ENCODE peak calls at places on chromosome 1, in ten cellular contexts. N, D, Z, A, E, L, F, X, W and Q are unnamed samples.

GRCh38 chr1:27528701-27529637 is 39.0 kb upstream of the WASF2 start:
- DNase-seq in N (no peak), D (peak), Z (no peak), A (peak), E (no peak), L (no peak), F (no peak), X (no peak), W (no peak), Q (no peak)

GRCh38 chr1:40824591-40825429 is 37.4 kb downstream of the CITED4 start:
- DNase-seq in N (no peak), D (no peak), Z (no peak), A (peak), E (no peak), L (no peak), F (no peak), X (no peak), W (no peak), Q (no peak)

GRCh38 chr1:190849346-190849745 is 371.7 kb upstream of the BRINP3 start:
- DNase-seq in N (no peak), D (no peak), Z (no peak), A (no peak), E (no peak), L (no peak), F (no peak), X (no peak), W (no peak), Q (no peak)

GRCh38 chr1:111745670-111746613 is 6.7 kb upstream of the INKA2 start:
- DNase-seq in N (no peak), D (no peak), Z (peak), A (no peak), E (no peak), L (no peak), F (no peak), X (peak), W (no peak), Q (no peak)

GRCh38 chr1:42962641-42963377 is 4.1 kb upstream of the SLC2A1 start:
- DNase-seq in N (no peak), D (no peak), Z (no peak), A (peak), E (no peak), L (no peak), F (no peak), X (peak), W (no peak), Q (no peak)

GRCh38 chr1:30988045-30988444 is 77.5 kb downstream of the PUM1 start:
- DNase-seq in N (no peak), D (no peak), Z (no peak), A (no peak), E (no peak), L (no peak), F (no peak), X (no peak), W (no peak), Q (no peak)

GRCh38 chr1:203278885-203279406 is 26.4 kb upstream of the BTG2 start:
- DNase-seq in N (no peak), D (no peak), Z (no peak), A (no peak), E (no peak), L (no peak), F (no peak), X (no peak), W (no peak), Q (no peak)

GRCh38 chr1:174314433-174314832 is 133.3 kb upstream of the GPR52 start:
- DNase-seq in N (peak), D (no peak), Z (no peak), A (no peak), E (no peak), L (no peak), F (peak), X (no peak), W (no peak), Q (no peak)

GRCh38 chr1:235939488-235939775 is 72.7 kb upstream of the LYST start:
- DNase-seq in N (no peak), D (no peak), Z (no peak), A (peak), E (no peak), L (no peak), F (no peak), X (no peak), W (no peak), Q (no peak)

GRCh38 chr1:84598846-84599741 is 24.9 kb upstream of the CTBS start:
- DNase-seq in N (no peak), D (no peak), Z (peak), A (peak), E (no peak), L (no peak), F (no peak), X (no peak), W (no peak), Q (no peak)

GRCh38 chr1:77514871-77515776 is 167.3 kb downstream of the ZZZ3 start:
- DNase-seq in N (no peak), D (peak), Z (no peak), A (peak), E (no peak), L (no peak), F (no peak), X (no peak), W (no peak), Q (no peak)